ENCODE peak calls at places on chromosomes 13 and 19, in six cellular contexts. L is psoas muscle, R is NB4, Q is uterus, O is lower leg skin, C is Calu3. U is an unnamed sample.

GRCh38 chr19:39160523-39160861 is 34.9 kb downstream of the PAK4 start:
- DNase-seq in R (no peak), C (no peak), Q (no peak), L (no peak), O (peak; percentile 52), U (no peak)

GRCh38 chr13:74819549-74819948 is 662.4 kb downstream of the TBC1D4 start:
- DNase-seq in Q (no peak), L (no peak), C (no peak), R (no peak), O (no peak), U (no peak)

GRCh38 chr19:35267818-35268545 is 780 bp upstream of the USF2 start:
- DNase-seq in C (peak; percentile 89), R (peak; percentile 71), O (peak; percentile 50), L (peak; percentile 90), Q (peak; percentile 65), U (peak; percentile 71)

GRCh38 chr19:39052243-39052746 is 19.9 kb upstream of the FBXO27 start:
- DNase-seq in O (peak; percentile 21), R (peak; percentile 59), C (peak; percentile 88), Q (peak; percentile 26), L (peak; percentile 58), U (peak; percentile 78)

GRCh38 chr13:25037057-25037813 is 58.7 kb upstream of the PABPC3 start:
- DNase-seq in L (no peak), R (peak; percentile 73), C (peak; percentile 52), O (peak; percentile 43), Q (no peak), U (peak; percentile 63)

GRCh38 chr13:108026671-108027410 is 188.5 kb downstream of the LIG4 start:
- DNase-seq in O (no peak), Q (no peak), C (no peak), L (no peak), R (no peak), U (no peak)

GRCh38 chr19:4363571-4364304 is 20.4 kb downstream of the MPND start:
- DNase-seq in O (no peak), Q (no peak), C (no peak), R (no peak), L (no peak), U (no peak)

GRCh38 chr19:49624967-49625910 is 14.7 kb downstream of the RRAS start:
- DNase-seq in C (no peak), O (no peak), Q (no peak), L (no peak), R (no peak), U (no peak)

DNA sequence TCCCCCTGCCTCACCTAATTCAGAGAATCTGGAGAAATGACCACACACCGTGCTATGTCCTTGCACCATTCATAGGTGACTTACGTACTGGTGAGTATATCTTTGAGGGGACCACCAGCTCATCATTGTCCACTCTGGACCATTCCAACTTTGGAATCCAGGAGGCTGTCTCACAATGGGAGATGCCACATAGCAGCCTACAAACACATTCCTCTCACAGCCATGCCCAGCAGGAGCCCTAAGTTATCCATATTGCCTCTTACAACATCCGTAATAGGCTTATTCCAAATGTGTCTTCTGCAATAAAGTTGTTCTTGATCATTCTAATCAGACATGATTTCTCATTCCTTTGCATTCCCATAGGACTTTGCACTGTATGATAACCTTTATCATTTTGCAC is 436.7 kb downstream of the EFNB2 start:
- DNase-seq in O (no peak), L (no peak), Q (no peak), R (no peak), C (no peak), U (no peak)
- TF ChIP-seq CTCF in O (no peak), L (no peak), Q (no peak), R (no peak), C (no peak), U (no peak)

GRCh38 chr19:48247212-48247611 is 8.5 kb downstream of the CARD8 start:
- DNase-seq in O (no peak), Q (no peak), R (no peak), L (no peak), C (no peak), U (no peak)

GRCh38 chr19:48244289-48244688 is 11.4 kb downstream of the CARD8 start:
- DNase-seq in Q (no peak), O (no peak), L (no peak), R (peak; percentile 51), C (no peak), U (no peak)

GRCh38 chr19:48249502-48250014 is 6.2 kb downstream of the CARD8 start:
- DNase-seq in Q (peak; percentile 49), R (peak; percentile 100), C (no peak), L (peak; percentile 59), O (peak; percentile 33), U (peak; percentile 51)

GRCh38 chr19:48248081-48248833 is 7.5 kb downstream of the CARD8 start:
- DNase-seq in R (peak; percentile 65), O (no peak), Q (no peak), C (no peak), L (no peak), U (no peak)

GRCh38 chr19:48246101-48246500 is 9.6 kb downstream of the CARD8 start:
- DNase-seq in L (no peak), R (no peak), Q (no peak), O (no peak), C (no peak), U (no peak)
- TF ChIP-seq CTCF in L (no peak), R (no peak), Q (no peak), O (no peak), C (no peak), U (no peak)

GRCh38 chr13:103288114-103288513 is 221.9 kb upstream of the SLC10A2 start:
- DNase-seq in C (no peak), Q (no peak), O (no peak), R (no peak), L (no peak), U (no peak)
- TF ChIP-seq CTCF in C (no peak), Q (no peak), O (no peak), R (no peak), L (no peak), U (no peak)

DNA sequence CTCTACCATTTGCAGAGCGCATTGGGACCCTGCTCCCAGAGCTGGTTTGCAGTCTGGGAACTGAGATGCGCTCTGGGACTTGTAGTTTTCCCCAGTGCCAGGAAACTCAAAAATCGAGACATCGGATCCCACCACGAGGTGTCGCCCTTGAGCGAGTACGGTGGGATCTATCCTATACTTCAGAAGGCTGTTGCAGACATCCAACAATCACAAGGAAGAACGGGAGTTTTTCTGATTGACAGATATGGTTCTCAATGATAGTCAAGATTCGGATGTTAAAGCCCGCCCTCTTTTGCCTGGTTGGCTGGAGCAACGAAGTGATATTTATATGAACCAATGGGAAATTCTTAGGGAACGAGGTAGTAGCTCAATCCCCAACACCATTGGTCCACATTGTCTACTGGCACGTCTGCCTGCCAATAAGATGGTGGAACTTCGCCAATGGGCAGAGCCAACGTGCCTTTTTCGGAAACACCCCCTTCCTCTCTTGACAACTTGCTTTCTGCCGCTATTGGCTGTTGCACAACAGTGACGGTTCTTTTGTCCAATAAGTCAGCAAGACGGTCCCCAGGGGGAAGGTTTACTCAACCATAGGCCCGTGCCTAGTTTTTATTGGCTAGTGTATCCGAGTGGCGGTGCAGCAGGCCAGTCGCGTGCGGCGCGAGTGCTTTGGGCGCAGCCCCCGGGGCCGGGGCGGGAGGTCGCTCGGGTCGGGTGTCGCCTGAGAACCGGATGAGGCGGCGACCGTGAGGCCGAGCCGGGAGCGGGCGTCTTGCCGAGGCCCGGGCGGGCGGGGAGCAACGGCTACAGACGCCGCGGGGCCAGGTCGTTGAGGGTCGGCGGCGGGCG is at the start of gene DNM2:
- DNase-seq in L (peak; percentile 99), R (peak; percentile 100), Q (peak; percentile 100), O (peak; percentile 100), C (peak; percentile 95), U (peak; percentile 98)
- TF ChIP-seq CTCF in L (peak; percentile 78), R (peak; percentile 98), Q (peak; percentile 84), O (no peak), C (peak; percentile 19), U (peak; percentile 82)

GRCh38 chr19:10145031-10145430 is 25.3 kb upstream of the EIF3G start:
- DNase-seq in L (no peak), C (no peak), R (no peak), Q (no peak), O (no peak), U (no peak)
- TF ChIP-seq CTCF in L (no peak), C (no peak), R (no peak), Q (no peak), O (no peak), U (no peak)

GRCh38 chr19:42857544-42857867 is 22.0 kb downstream of the PSG1 start:
- DNase-seq in C (no peak), R (no peak), L (no peak), O (no peak), Q (no peak), U (no peak)
- TF ChIP-seq CTCF in C (no peak), R (no peak), L (no peak), O (no peak), Q (no peak), U (peak; percentile 33)

DNA sequence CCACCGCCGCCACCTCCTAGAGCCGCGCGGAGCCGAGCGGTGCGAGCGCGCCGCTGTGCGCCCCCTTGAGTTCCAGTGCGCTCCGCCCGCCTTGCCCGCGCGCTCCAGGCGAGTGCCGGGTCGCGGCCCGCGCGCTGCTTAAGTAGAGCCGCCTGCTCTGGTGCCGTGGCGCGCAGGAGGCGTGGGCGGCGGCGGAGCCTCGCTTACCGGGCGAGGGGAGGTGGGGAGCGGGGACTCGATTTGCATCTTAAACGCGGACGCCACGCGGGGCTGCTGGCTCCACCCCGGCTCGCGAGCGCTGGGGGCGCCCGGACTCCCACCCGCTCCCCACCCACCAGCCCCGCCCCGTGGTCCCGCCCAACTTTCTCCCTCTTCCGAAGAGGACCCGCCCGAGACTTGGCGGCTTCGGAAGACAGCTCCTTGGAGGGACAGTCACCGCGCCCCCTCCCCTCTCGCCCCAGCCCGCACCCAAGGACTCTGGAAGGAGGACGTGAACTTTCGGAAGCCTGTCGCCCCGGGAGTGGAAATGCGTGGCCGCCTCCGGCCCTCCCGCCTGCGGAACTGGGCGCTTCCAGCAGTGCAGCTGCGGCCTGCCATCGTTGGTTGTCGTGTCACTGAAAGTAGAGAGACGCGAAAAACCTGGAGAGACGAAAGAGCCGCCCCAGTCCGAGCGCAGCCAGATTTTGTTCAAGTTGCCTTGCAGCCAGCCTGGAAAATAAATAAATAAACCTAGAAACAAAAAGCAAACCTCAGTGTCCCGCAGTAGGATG is at the start of gene KCTD12:
- DNase-seq in R (peak; percentile 83), Q (peak; percentile 89), O (peak; percentile 87), L (peak; percentile 93), C (peak; percentile 49), U (peak; percentile 77)
- TF ChIP-seq CTCF in R (peak; percentile 5), Q (peak; percentile 15), O (no peak), L (peak; percentile 42), C (no peak), U (no peak)